ENCODE peak calls at places on chromosomes 6 and 20, in four cellular contexts. One of them, this sample, is unnamed.

GRCh38 chr6:10407674-10408054 is 7.2 kb downstream of the TFAP2A start:
- DNase-seq in upper lobe of right lung: no peak
- DNase-seq in uterus: no peak
- DNase-seq in HepG2: no peak
- DNase-seq in this sample: no peak

GRCh38 chr20:10374036-10374435 is 60.0 kb downstream of the MKKS start:
- DNase-seq in HepG2: no peak
- DNase-seq in uterus: no peak
- DNase-seq in upper lobe of right lung: no peak
- DNase-seq in this sample: no peak

GRCh38 chr20:56414842-56415765 is 3.0 kb downstream of the CASS4 start:
- DNase-seq in HepG2: no peak
- DNase-seq in upper lobe of right lung: no peak
- DNase-seq in uterus: no peak
- DNase-seq in this sample: no peak

GRCh38 chr6:127503022-127503421 is 16.1 kb downstream of the MTCL3 start:
- DNase-seq in upper lobe of right lung: no peak
- DNase-seq in HepG2: no peak
- DNase-seq in uterus: no peak
- DNase-seq in this sample: no peak

GRCh38 chr6:55276745-55277627 is 50.3 kb upstream of the GFRAL start:
- DNase-seq in uterus: peak; percentile 14
- DNase-seq in HepG2: peak; percentile 71
- DNase-seq in upper lobe of right lung: no peak
- DNase-seq in this sample: no peak

GRCh38 chr6:163603395-163603794 is 188.9 kb downstream of the QKI start:
- DNase-seq in HepG2: no peak
- DNase-seq in uterus: no peak
- DNase-seq in upper lobe of right lung: no peak
- DNase-seq in this sample: no peak

GRCh38 chr20:13852321-13852720 is 67.5 kb downstream of the NDUFAF5 start:
- DNase-seq in upper lobe of right lung: no peak
- DNase-seq in HepG2: no peak
- DNase-seq in uterus: no peak
- DNase-seq in this sample: no peak

GRCh38 chr6:127776320-127776719 is 124.5 kb downstream of the THEMIS start:
- DNase-seq in upper lobe of right lung: no peak
- DNase-seq in HepG2: no peak
- DNase-seq in uterus: no peak
- DNase-seq in this sample: no peak

GRCh38 chr20:62929051-62929538 is 2.8 kb upstream of the DIDO1 start:
- DNase-seq in uterus: peak; percentile 53
- DNase-seq in HepG2: peak; percentile 50
- DNase-seq in upper lobe of right lung: peak; percentile 87
- DNase-seq in this sample: peak; percentile 80

GRCh38 chr6:136095961-136096360 is 154.2 kb downstream of the MTFR2 start:
- DNase-seq in upper lobe of right lung: no peak
- DNase-seq in HepG2: no peak
- DNase-seq in uterus: peak; percentile 32
- DNase-seq in this sample: no peak

GRCh38 chr20:41738584-41739193 is 120.5 kb upstream of the CHD6 start:
- DNase-seq in upper lobe of right lung: no peak
- DNase-seq in HepG2: peak; percentile 49
- DNase-seq in uterus: no peak
- DNase-seq in this sample: no peak

GRCh38 chr20:41534842-41535241 is 83.3 kb downstream of the CHD6 start:
- DNase-seq in uterus: no peak
- DNase-seq in HepG2: no peak
- DNase-seq in upper lobe of right lung: no peak
- DNase-seq in this sample: no peak

GRCh38 chr6:2285510-2285909 is 40.1 kb upstream of the GMDS start:
- DNase-seq in uterus: no peak
- DNase-seq in HepG2: no peak
- DNase-seq in upper lobe of right lung: no peak
- DNase-seq in this sample: no peak

GRCh38 chr6:75802366-75802765 is 53.3 kb downstream of the MYO6 start:
- DNase-seq in uterus: no peak
- DNase-seq in HepG2: no peak
- DNase-seq in upper lobe of right lung: no peak
- DNase-seq in this sample: no peak

GRCh38 chr20:37356387-37356786 is 10.4 kb downstream of the SRC start:
- DNase-seq in upper lobe of right lung: peak; percentile 89
- DNase-seq in uterus: peak; percentile 56
- DNase-seq in HepG2: no peak
- DNase-seq in this sample: peak; percentile 80

GRCh38 chr6:30613251-30614043 is 3.6 kb downstream of the PPP1R10 start:
- DNase-seq in uterus: no peak
- DNase-seq in HepG2: no peak
- DNase-seq in upper lobe of right lung: no peak
- DNase-seq in this sample: no peak

GRCh38 chr6:142947702-142948480 is 2.9 kb upstream of the HIVEP2 start:
- DNase-seq in uterus: no peak
- DNase-seq in HepG2: no peak
- DNase-seq in upper lobe of right lung: no peak
- DNase-seq in this sample: no peak

GRCh38 chr6:111461860-111462259 is 21.2 kb downstream of the REV3L start:
- DNase-seq in HepG2: no peak
- DNase-seq in upper lobe of right lung: no peak
- DNase-seq in uterus: no peak
- DNase-seq in this sample: no peak

GRCh38 chr20:62564456-62565245 is 77.7 kb upstream of the SLCO4A1 start:
- DNase-seq in HepG2: no peak
- DNase-seq in uterus: no peak
- DNase-seq in upper lobe of right lung: no peak
- DNase-seq in this sample: no peak

GRCh38 chr20:61300741-61301140 is 48.7 kb downstream of the CDH4 start:
- DNase-seq in HepG2: no peak
- DNase-seq in upper lobe of right lung: no peak
- DNase-seq in uterus: no peak
- DNase-seq in this sample: no peak

GRCh38 chr6:159039885-159040258 is 4.9 kb downstream of the TAGAP start:
- DNase-seq in uterus: no peak
- DNase-seq in upper lobe of right lung: no peak
- DNase-seq in HepG2: no peak
- DNase-seq in this sample: no peak

GRCh38 chr6:166365221-166365620 is 17.5 kb downstream of the MPC1 start:
- DNase-seq in upper lobe of right lung: no peak
- DNase-seq in HepG2: no peak
- DNase-seq in uterus: no peak
- DNase-seq in this sample: no peak

GRCh38 chr6:38234141-38234540 is 405.6 kb downstream of the BTBD9 start:
- DNase-seq in HepG2: no peak
- DNase-seq in upper lobe of right lung: no peak
- DNase-seq in uterus: no peak
- DNase-seq in this sample: no peak

GRCh38 chr20:61414455-61414991 is 162.5 kb downstream of the CDH4 start:
- DNase-seq in HepG2: no peak
- DNase-seq in uterus: no peak
- DNase-seq in upper lobe of right lung: no peak
- DNase-seq in this sample: no peak

GRCh38 chr6:148075352-148075751 is 267.3 kb upstream of the SASH1 start:
- DNase-seq in HepG2: no peak
- DNase-seq in uterus: no peak
- DNase-seq in upper lobe of right lung: no peak
- DNase-seq in this sample: no peak

GRCh38 chr6:63543001-63543400 is 29.3 kb upstream of the LOC128125822 start:
- DNase-seq in uterus: no peak
- DNase-seq in HepG2: no peak
- DNase-seq in upper lobe of right lung: no peak
- DNase-seq in this sample: no peak

GRCh38 chr6:69162811-69163210 is 527.7 kb downstream of the ADGRB3 start:
- DNase-seq in upper lobe of right lung: no peak
- DNase-seq in uterus: no peak
- DNase-seq in HepG2: no peak
- DNase-seq in this sample: no peak

GRCh38 chr6:12861603-12862002 is 145.0 kb downstream of the PHACTR1 start:
- DNase-seq in HepG2: no peak
- DNase-seq in upper lobe of right lung: no peak
- DNase-seq in uterus: no peak
- DNase-seq in this sample: no peak

GRCh38 chr6:163123098-163123497 is 291.4 kb upstream of the QKI start:
- DNase-seq in uterus: no peak
- DNase-seq in upper lobe of right lung: no peak
- DNase-seq in HepG2: no peak
- DNase-seq in this sample: no peak

GRCh38 chr6:45966797-45967196 is 48.9 kb downstream of the CLIC5 start:
- DNase-seq in HepG2: no peak
- DNase-seq in uterus: no peak
- DNase-seq in upper lobe of right lung: no peak
- DNase-seq in this sample: no peak

GRCh38 chr20:2236266-2236665 is 59.5 kb upstream of the TGM3 start:
- DNase-seq in HepG2: no peak
- DNase-seq in uterus: no peak
- DNase-seq in upper lobe of right lung: no peak
- DNase-seq in this sample: no peak

GRCh38 chr20:3740600-3741301 is 8.3 kb downstream of the HSPA12B start:
- DNase-seq in HepG2: no peak
- DNase-seq in upper lobe of right lung: no peak
- DNase-seq in uterus: no peak
- DNase-seq in this sample: no peak

GRCh38 chr6:219641-220198 is 72.6 kb upstream of the DUSP22 start:
- DNase-seq in HepG2: peak; percentile 71
- DNase-seq in upper lobe of right lung: peak; percentile 83
- DNase-seq in uterus: no peak
- DNase-seq in this sample: no peak

GRCh38 chr6:51108563-51109234 is 290.0 kb downstream of the TFAP2B start:
- DNase-seq in HepG2: no peak
- DNase-seq in upper lobe of right lung: no peak
- DNase-seq in uterus: no peak
- DNase-seq in this sample: no peak

GRCh38 chr20:20950620-20951019 is 155.5 kb downstream of the LINC00237 start:
- DNase-seq in HepG2: no peak
- DNase-seq in uterus: no peak
- DNase-seq in upper lobe of right lung: no peak
- DNase-seq in this sample: no peak

DNA sequence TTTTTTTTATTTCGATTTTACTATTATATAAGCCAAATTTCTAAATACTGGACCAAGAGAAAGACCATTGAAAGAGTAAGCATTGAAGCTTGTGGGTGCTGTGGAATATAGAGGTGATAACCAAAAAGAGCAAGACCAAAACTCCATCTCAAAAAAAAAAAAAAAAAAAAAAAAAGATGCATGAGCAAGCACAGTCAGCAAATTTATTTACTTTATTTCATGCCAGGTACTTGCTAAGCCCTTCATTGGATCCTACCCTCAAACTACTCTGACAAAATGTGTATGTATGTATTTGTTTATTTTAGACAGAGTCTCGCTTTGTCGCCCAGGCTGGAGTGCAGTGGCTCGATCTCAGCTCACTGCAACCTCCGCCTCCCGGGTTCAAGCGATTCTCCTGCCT is 27.8 kb downstream of the BAK1 start:
- DNase-seq in upper lobe of right lung: no peak
- DNase-seq in HepG2: no peak
- DNase-seq in uterus: no peak
- DNase-seq in this sample: no peak
- TF ChIP-seq CTCF in upper lobe of right lung: no peak
- TF ChIP-seq CTCF in HepG2: no peak
- TF ChIP-seq CTCF in uterus: no peak
- TF ChIP-seq CTCF in this sample: no peak

GRCh38 chr6:109449789-109450673 is 5.5 kb downstream of the MICAL1 start:
- DNase-seq in HepG2: no peak
- DNase-seq in upper lobe of right lung: no peak
- DNase-seq in uterus: no peak
- DNase-seq in this sample: no peak

GRCh38 chr6:109452181-109452580 is 3.4 kb downstream of the MICAL1 start:
- DNase-seq in upper lobe of right lung: no peak
- DNase-seq in HepG2: no peak
- DNase-seq in uterus: no peak
- DNase-seq in this sample: no peak

GRCh38 chr6:109451376-109451775 is 4.2 kb downstream of the MICAL1 start:
- DNase-seq in uterus: no peak
- DNase-seq in upper lobe of right lung: no peak
- DNase-seq in HepG2: no peak
- DNase-seq in this sample: no peak

GRCh38 chr6:109449064-109449788 is 6.3 kb downstream of the MICAL1 start:
- DNase-seq in HepG2: no peak
- DNase-seq in uterus: no peak
- DNase-seq in upper lobe of right lung: no peak
- DNase-seq in this sample: no peak

GRCh38 chr6:109450801-109451200 is 4.8 kb downstream of the MICAL1 start:
- DNase-seq in uterus: no peak
- DNase-seq in HepG2: no peak
- DNase-seq in upper lobe of right lung: no peak
- DNase-seq in this sample: no peak
- H3K4me3 ChIP-seq in uterus: no peak overlapping the region
- H3K4me3 ChIP-seq in HepG2: no peak overlapping the region
- H3K4me3 ChIP-seq in upper lobe of right lung: no peak overlapping the region
- H3K4me3 ChIP-seq in this sample: no peak overlapping the region

GRCh38 chr6:95094751-95095150 is 482.6 kb upstream of the MANEA start:
- DNase-seq in upper lobe of right lung: no peak
- DNase-seq in HepG2: no peak
- DNase-seq in uterus: no peak
- DNase-seq in this sample: no peak

GRCh38 chr6:95093154-95093553 is 484.2 kb upstream of the MANEA start:
- DNase-seq in uterus: no peak
- DNase-seq in upper lobe of right lung: no peak
- DNase-seq in HepG2: no peak
- DNase-seq in this sample: no peak

GRCh38 chr6:95095855-95096254 is 481.5 kb upstream of the MANEA start:
- DNase-seq in uterus: no peak
- DNase-seq in upper lobe of right lung: no peak
- DNase-seq in HepG2: no peak
- DNase-seq in this sample: no peak

GRCh38 chr6:95095271-95095670 is 482.1 kb upstream of the MANEA start:
- DNase-seq in uterus: no peak
- DNase-seq in upper lobe of right lung: no peak
- DNase-seq in HepG2: no peak
- DNase-seq in this sample: no peak

DNA sequence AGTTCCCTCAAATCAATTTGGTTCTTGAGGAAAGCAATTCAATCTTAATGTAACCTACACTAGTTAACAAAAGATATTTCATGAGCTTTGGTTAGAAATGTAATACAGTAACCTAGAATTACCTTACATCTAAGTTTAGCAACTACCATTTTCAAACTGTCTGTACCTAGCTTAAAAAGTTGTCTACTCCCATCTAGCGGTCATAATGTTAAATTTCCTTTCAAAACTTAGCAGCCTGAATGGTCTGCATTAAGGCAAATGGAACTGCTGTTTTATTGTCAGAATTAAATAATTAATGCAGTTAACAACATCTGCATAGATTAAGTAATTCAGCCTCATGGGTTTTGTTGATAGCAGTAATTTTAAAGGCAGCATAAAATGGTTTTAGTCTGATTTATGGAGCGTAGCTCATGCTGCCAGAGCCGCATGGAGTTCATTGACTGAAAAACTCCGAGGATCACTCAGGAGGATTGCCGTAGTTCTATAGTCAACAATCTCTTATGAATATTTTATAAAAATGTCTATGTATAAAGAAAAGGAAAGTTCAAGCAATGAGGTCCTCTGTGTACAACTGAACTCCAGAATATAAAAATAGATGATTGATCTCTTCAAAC is 485.4 kb upstream of the MANEA start:
- DNase-seq in uterus: no peak
- DNase-seq in HepG2: peak; percentile 41
- DNase-seq in upper lobe of right lung: no peak
- DNase-seq in this sample: no peak
- TF ChIP-seq CTCF in uterus: no peak
- TF ChIP-seq CTCF in HepG2: peak; percentile 68
- TF ChIP-seq CTCF in upper lobe of right lung: peak; percentile 49
- TF ChIP-seq CTCF in this sample: peak; percentile 25

GRCh38 chr20:43119720-43120119 is 70.0 kb downstream of the PTPRT start:
- DNase-seq in HepG2: no peak
- DNase-seq in upper lobe of right lung: no peak
- DNase-seq in uterus: no peak
- DNase-seq in this sample: no peak
- H3K4me3 ChIP-seq in HepG2: no peak overlapping the region
- H3K4me3 ChIP-seq in upper lobe of right lung: no peak overlapping the region
- H3K4me3 ChIP-seq in uterus: no peak overlapping the region
- H3K4me3 ChIP-seq in this sample: no peak overlapping the region